ENCODE peak calls at places on chromosome 21, in nine cellular contexts. T, Z, K, M, J, C, A, P and V are unnamed samples.

GRCh38 chr21:26748066-26748465 is 97.1 kb downstream of the ADAMTS1 start:
- DNase-seq in M (no peak), P (no peak), C (no peak), J (no peak), T (no peak), A (no peak), Z (no peak), K (no peak), V (no peak)

GRCh38 chr21:31634993-31635392 is 24.5 kb upstream of the SOD1 start:
- DNase-seq in J (no peak), T (no peak), Z (no peak), A (no peak), K (no peak), P (no peak), M (no peak), C (no peak), V (no peak)

GRCh38 chr21:26845066-26845749 is at the start of gene ADAMTS1:
- DNase-seq in T (peak), K (peak), A (peak), M (peak), Z (no peak), C (peak), P (peak), J (peak), V (peak)

GRCh38 chr21:41170442-41170841 is 2.5 kb downstream of the BACE2 start:
- DNase-seq in T (peak), Z (peak), P (no peak), A (peak), C (no peak), J (peak), M (no peak), K (no peak), V (peak)

GRCh38 chr21:31656199-31657095 is 3.0 kb upstream of the SOD1 start:
- DNase-seq in K (no peak), Z (no peak), C (no peak), A (no peak), T (peak), M (no peak), J (no peak), P (no peak), V (no peak)

GRCh38 chr21:34351786-34352241 is 12.0 kb upstream of the KCNE2 start:
- DNase-seq in C (no peak), Z (peak), J (peak), M (peak), T (peak), A (peak), K (peak), P (no peak), V (peak)

GRCh38 chr21:35020902-35021301 is 28.2 kb downstream of the RUNX1 start:
- DNase-seq in K (no peak), M (no peak), C (no peak), J (no peak), P (no peak), Z (no peak), A (no peak), T (peak), V (no peak)

GRCh38 chr21:33950425-33951079 is 34.9 kb upstream of the ATP5PO start:
- DNase-seq in J (no peak), M (no peak), P (no peak), A (no peak), T (no peak), Z (no peak), C (no peak), K (no peak), V (no peak)

GRCh38 chr21:32329776-32330175 is 31.1 kb downstream of the MRAP start:
- DNase-seq in P (no peak), C (no peak), Z (no peak), K (no peak), A (peak), T (no peak), M (no peak), J (peak), V (no peak)

GRCh38 chr21:27301216-27301615 is 334.3 kb upstream of the ADAMTS5 start:
- DNase-seq in M (peak), C (no peak), A (peak), J (no peak), K (no peak), Z (no peak), T (no peak), P (no peak), V (peak)

GRCh38 chr21:30306821-30307330 is 13.2 kb downstream of the KRTAP26-1 start:
- DNase-seq in K (no peak), C (no peak), Z (peak), T (no peak), M (no peak), J (no peak), A (no peak), P (no peak), V (no peak)

GRCh38 chr21:16624468-16625102 is 888.3 kb upstream of the CXADR start:
- DNase-seq in K (no peak), J (no peak), M (no peak), C (no peak), P (no peak), T (no peak), A (no peak), Z (no peak), V (no peak)

GRCh38 chr21:41068411-41069304 is 99.3 kb upstream of the BACE2 start:
- DNase-seq in P (peak), T (peak), J (peak), C (peak), K (peak), Z (peak), M (no peak), A (peak), V (peak)

GRCh38 chr21:31945576-31945975 is 72.8 kb downstream of the HUNK start:
- DNase-seq in C (no peak), M (no peak), A (peak), T (no peak), K (no peak), P (no peak), J (no peak), Z (no peak), V (peak)

GRCh38 chr21:34201441-34201838 is 128.1 kb downstream of the MRPS6 start:
- DNase-seq in J (no peak), Z (no peak), K (no peak), C (no peak), A (no peak), P (no peak), M (no peak), T (peak), V (no peak)

GRCh38 chr21:16187603-16188002 is 457.8 kb downstream of the USP25 start:
- DNase-seq in M (no peak), C (no peak), A (no peak), K (no peak), Z (no peak), J (no peak), T (no peak), P (no peak), V (no peak)

GRCh38 chr21:34078915-34079314 is 5.5 kb downstream of the MRPS6 start:
- DNase-seq in M (no peak), Z (no peak), C (no peak), T (peak), J (no peak), K (no peak), A (no peak), P (no peak), V (no peak)

GRCh38 chr21:27764056-27764455 is 797.2 kb upstream of the ADAMTS5 start:
- DNase-seq in T (no peak), K (no peak), C (no peak), A (peak), P (no peak), J (no peak), M (no peak), Z (no peak), V (no peak)